ENCODE peak calls at places on chromosomes 7 and 10, in four cellular contexts. X is NCI-H345, C is AG09309, W is hypothalamus. S is an unnamed sample.

GRCh38 chr7:37195388-37195787 is 253.3 kb downstream of the ELMO1 start:
- DNase-seq in X (no peak), C (no peak), W (no peak), S (no peak)

GRCh38 chr7:47604496-47604890 is 22.6 kb upstream of the TNS3 start:
- DNase-seq in X (no peak), C (no peak), W (no peak), S (no peak)

GRCh38 chr7:84412161-84412969 is 217.8 kb upstream of the SEMA3A start:
- DNase-seq in X (no peak), C (peak), W (no peak), S (peak)

GRCh38 chr7:32846630-32847225 is 44.8 kb downstream of the KBTBD2 start:
- DNase-seq in X (peak), C (peak), W (peak), S (peak)

GRCh38 chr7:6256709-6257535 is 15.5 kb downstream of the CYTH3 start:
- DNase-seq in X (no peak), C (no peak), W (no peak), S (peak)

GRCh38 chr7:27459729-27460048 is 203.0 kb downstream of the HIBADH start:
- DNase-seq in X (no peak), C (no peak), W (no peak), S (peak)

GRCh38 chr7:79787623-79788022 is 334.2 kb upstream of the MAGI2 start:
- DNase-seq in X (no peak), C (peak), W (no peak), S (no peak)

GRCh38 chr10:132978542-132978941 is 36.2 kb upstream of the CFAP46 start:
- DNase-seq in X (no peak), C (no peak), W (no peak), S (no peak)

GRCh38 chr7:103687272-103687671 is 241.3 kb upstream of the SLC26A5 start:
- DNase-seq in X (no peak), C (no peak), W (no peak), S (no peak)

GRCh38 chr7:129110575-129111376 is 33.7 kb upstream of the TSPAN33 start:
- DNase-seq in X (peak), C (no peak), W (no peak), S (no peak)

GRCh38 chr10:69874464-69874863 is 72.8 kb downstream of the COL13A1 start:
- DNase-seq in X (no peak), C (peak), W (no peak), S (peak)

GRCh38 chr7:128742206-128742605 is 3.0 kb downstream of the CALU start:
- DNase-seq in X (no peak), C (peak), W (no peak), S (peak)

GRCh38 chr7:17056491-17057142 is 174.8 kb upstream of the AGR3 start:
- DNase-seq in X (no peak), C (no peak), W (no peak), S (no peak)

GRCh38 chr7:110693348-110693747 is 397.6 kb upstream of the LRRN3 start:
- DNase-seq in X (peak), C (no peak), W (no peak), S (no peak)